ENCODE peak calls at places on chromosomes 3 and 15, in five cellular contexts. One of them, this sample, is unnamed.

GRCh38 chr3:98553021-98553563 is 21.3 kb downstream of the GPR15 start:
- DNase-seq in fibroblast of pulmonary artery: no peak
- DNase-seq in GM03348: no peak
- DNase-seq in lower lobe of right lung: no peak
- DNase-seq in lower leg skin: no peak
- DNase-seq in this sample: no peak

GRCh38 chr3:65231544-65231943 is 543.7 kb upstream of the ADAMTS9 start:
- DNase-seq in fibroblast of pulmonary artery: no peak
- DNase-seq in GM03348: no peak
- DNase-seq in lower lobe of right lung: no peak
- DNase-seq in lower leg skin: no peak
- DNase-seq in this sample: no peak

GRCh38 chr15:33034588-33034987 is 159.9 kb downstream of the FMN1 start:
- DNase-seq in fibroblast of pulmonary artery: no peak
- DNase-seq in GM03348: no peak
- DNase-seq in lower lobe of right lung: no peak
- DNase-seq in lower leg skin: no peak
- DNase-seq in this sample: no peak

GRCh38 chr3:132556467-132557159 is 40.5 kb upstream of the ACKR4 start:
- DNase-seq in fibroblast of pulmonary artery: no peak
- DNase-seq in GM03348: no peak
- DNase-seq in lower lobe of right lung: no peak
- DNase-seq in lower leg skin: peak
- DNase-seq in this sample: no peak

GRCh38 chr15:96324192-96324895 is 6.2 kb upstream of the NR2F2 start:
- DNase-seq in fibroblast of pulmonary artery: peak
- DNase-seq in GM03348: no peak
- DNase-seq in lower lobe of right lung: no peak
- DNase-seq in lower leg skin: no peak
- DNase-seq in this sample: no peak

GRCh38 chr15:65132841-65133549 is 613 bp downstream of the PDCD7 start:
- DNase-seq in fibroblast of pulmonary artery: peak
- DNase-seq in GM03348: peak
- DNase-seq in lower lobe of right lung: peak
- DNase-seq in lower leg skin: no peak
- DNase-seq in this sample: no peak

GRCh38 chr15:55247766-55248427 is 41.7 kb downstream of the RAB27A start:
- DNase-seq in fibroblast of pulmonary artery: no peak
- DNase-seq in GM03348: no peak
- DNase-seq in lower lobe of right lung: peak
- DNase-seq in lower leg skin: no peak
- DNase-seq in this sample: no peak

GRCh38 chr15:97728791-97729190 is 231.7 kb upstream of the ARRDC4 start:
- DNase-seq in fibroblast of pulmonary artery: no peak
- DNase-seq in GM03348: no peak
- DNase-seq in lower lobe of right lung: no peak
- DNase-seq in lower leg skin: no peak
- DNase-seq in this sample: no peak

GRCh38 chr3:8853081-8853480 is 83.7 kb upstream of the OXTR start:
- DNase-seq in fibroblast of pulmonary artery: peak
- DNase-seq in GM03348: no peak
- DNase-seq in lower lobe of right lung: no peak
- DNase-seq in lower leg skin: no peak
- DNase-seq in this sample: no peak

GRCh38 chr15:36479200-36479896 is 100.1 kb upstream of the CDIN1 start:
- DNase-seq in fibroblast of pulmonary artery: no peak
- DNase-seq in GM03348: no peak
- DNase-seq in lower lobe of right lung: no peak
- DNase-seq in lower leg skin: no peak
- DNase-seq in this sample: no peak

GRCh38 chr15:57950381-57950946 is 115.0 kb downstream of the ALDH1A2 start:
- DNase-seq in fibroblast of pulmonary artery: no peak
- DNase-seq in GM03348: no peak
- DNase-seq in lower lobe of right lung: peak
- DNase-seq in lower leg skin: no peak
- DNase-seq in this sample: no peak

GRCh38 chr3:184380627-184381260 is 890 bp downstream of the CHRD start:
- DNase-seq in fibroblast of pulmonary artery: no peak
- DNase-seq in GM03348: peak
- DNase-seq in lower lobe of right lung: no peak
- DNase-seq in lower leg skin: no peak
- DNase-seq in this sample: no peak

GRCh38 chr3:101216710-101217457 is 103.5 kb downstream of the IMPG2 start:
- DNase-seq in fibroblast of pulmonary artery: peak
- DNase-seq in GM03348: peak
- DNase-seq in lower lobe of right lung: peak
- DNase-seq in lower leg skin: peak
- DNase-seq in this sample: no peak

GRCh38 chr3:63937661-63938651 is 25.8 kb upstream of the SCAANT1 start:
- DNase-seq in fibroblast of pulmonary artery: no peak
- DNase-seq in GM03348: no peak
- DNase-seq in lower lobe of right lung: peak
- DNase-seq in lower leg skin: no peak
- DNase-seq in this sample: no peak

GRCh38 chr3:72892081-72892763 is 4.4 kb downstream of the GXYLT2 start:
- DNase-seq in fibroblast of pulmonary artery: peak
- DNase-seq in GM03348: peak
- DNase-seq in lower lobe of right lung: no peak
- DNase-seq in lower leg skin: no peak
- DNase-seq in this sample: no peak

GRCh38 chr3:184085389-184085852 is 11.4 kb upstream of the HTR3E start:
- DNase-seq in fibroblast of pulmonary artery: peak
- DNase-seq in GM03348: no peak
- DNase-seq in lower lobe of right lung: no peak
- DNase-seq in lower leg skin: no peak
- DNase-seq in this sample: no peak

GRCh38 chr3:133914839-133915600 is 19.3 kb upstream of the RAB6B start:
- DNase-seq in fibroblast of pulmonary artery: no peak
- DNase-seq in GM03348: no peak
- DNase-seq in lower lobe of right lung: no peak
- DNase-seq in lower leg skin: no peak
- DNase-seq in this sample: no peak